ENCODE peak calls at places on chromosomes 1 and 21, in four cellular contexts. One of them, this sample, is unnamed.

GRCh38 chr1:156496211-156496761 is 4.3 kb downstream of the MEF2D start:
- DNase-seq in HepG2: no peak
- DNase-seq in H1: no peak
- DNase-seq in K562: no peak
- DNase-seq in this sample: no peak

GRCh38 chr1:202170726-202171125 is 10.3 kb upstream of the PTPN7 start:
- DNase-seq in HepG2: no peak
- DNase-seq in K562: no peak
- DNase-seq in H1: no peak
- DNase-seq in this sample: no peak

GRCh38 chr21:41210405-41211040 is 42.6 kb downstream of the BACE2 start:
- DNase-seq in K562: no peak
- DNase-seq in H1: no peak
- DNase-seq in HepG2: no peak
- DNase-seq in this sample: no peak

GRCh38 chr21:26961704-26962103 is 5.2 kb downstream of the ADAMTS5 start:
- DNase-seq in HepG2: no peak
- DNase-seq in H1: peak; percentile 66
- DNase-seq in K562: peak; percentile 25
- DNase-seq in this sample: no peak

GRCh38 chr1:60421965-60422364 is 348.4 kb upstream of the C1orf87 start:
- DNase-seq in HepG2: no peak
- DNase-seq in K562: no peak
- DNase-seq in H1: no peak
- DNase-seq in this sample: no peak

GRCh38 chr1:18333220-18333619 is 147.5 kb upstream of the KLHDC7A start:
- DNase-seq in K562: no peak
- DNase-seq in H1: no peak
- DNase-seq in HepG2: no peak
- DNase-seq in this sample: no peak

GRCh38 chr1:62951441-62951840 is 167.5 kb downstream of the ATG4C start:
- DNase-seq in K562: no peak
- DNase-seq in HepG2: no peak
- DNase-seq in H1: no peak
- DNase-seq in this sample: no peak

GRCh38 chr1:212819704-212820103 is 27.7 kb downstream of the SPATA45 start:
- DNase-seq in HepG2: no peak
- DNase-seq in H1: no peak
- DNase-seq in K562: no peak
- DNase-seq in this sample: peak; percentile 84

GRCh38 chr1:193019442-193020026 is 39.6 kb downstream of the UCHL5 start:
- DNase-seq in K562: peak; percentile 46
- DNase-seq in H1: no peak
- DNase-seq in HepG2: peak; percentile 41
- DNase-seq in this sample: no peak

GRCh38 chr1:7589080-7589735 is 181.9 kb upstream of the VAMP3 start:
- DNase-seq in K562: no peak
- DNase-seq in H1: no peak
- DNase-seq in HepG2: no peak
- DNase-seq in this sample: no peak

GRCh38 chr1:174938306-174939000 is 61.3 kb upstream of the CACYBP start:
- DNase-seq in HepG2: no peak
- DNase-seq in H1: no peak
- DNase-seq in K562: no peak
- DNase-seq in this sample: no peak

GRCh38 chr1:56545711-56546110 is 33.7 kb downstream of the PLPP3 start:
- DNase-seq in K562: no peak
- DNase-seq in HepG2: no peak
- DNase-seq in H1: no peak
- DNase-seq in this sample: no peak

GRCh38 chr1:51520700-51521248 is 1.7 kb upstream of the EPS15 start:
- DNase-seq in HepG2: no peak
- DNase-seq in K562: no peak
- DNase-seq in H1: no peak
- DNase-seq in this sample: no peak

GRCh38 chr1:31127266-31127665 is 61.7 kb upstream of the PUM1 start:
- DNase-seq in H1: no peak
- DNase-seq in K562: no peak
- DNase-seq in HepG2: no peak
- DNase-seq in this sample: no peak

GRCh38 chr1:119133987-119134386 is 6.5 kb downstream of the WARS2 start:
- DNase-seq in HepG2: no peak
- DNase-seq in H1: no peak
- DNase-seq in K562: no peak
- DNase-seq in this sample: no peak

GRCh38 chr1:203658274-203658673 is 31.6 kb downstream of the ATP2B4 start:
- DNase-seq in K562: no peak
- DNase-seq in H1: no peak
- DNase-seq in HepG2: no peak
- DNase-seq in this sample: no peak

GRCh38 chr21:40902993-40903392 is 56.0 kb upstream of the DSCAM start:
- DNase-seq in HepG2: no peak
- DNase-seq in K562: no peak
- DNase-seq in H1: no peak
- DNase-seq in this sample: no peak

GRCh38 chr1:2275796-2276536 is 47.8 kb downstream of the SKI start:
- DNase-seq in K562: peak; percentile 51
- DNase-seq in HepG2: no peak
- DNase-seq in H1: no peak
- DNase-seq in this sample: no peak

GRCh38 chr1:82517586-82517985 is 716.9 kb downstream of the ADGRL2 start:
- DNase-seq in H1: no peak
- DNase-seq in K562: no peak
- DNase-seq in HepG2: no peak
- DNase-seq in this sample: no peak

GRCh38 chr1:45326627-45327591 is at the start of gene HPDL:
- DNase-seq in K562: peak; percentile 4
- DNase-seq in H1: peak; percentile 85
- DNase-seq in HepG2: no peak
- DNase-seq in this sample: no peak

GRCh38 chr1:225699336-225699735 is 46.4 kb upstream of the ENAH start:
- DNase-seq in H1: no peak
- DNase-seq in HepG2: peak; percentile 71
- DNase-seq in K562: no peak
- DNase-seq in this sample: no peak

GRCh38 chr1:113744114-113744513 is 15.2 kb downstream of the PHTF1 start:
- DNase-seq in HepG2: no peak
- DNase-seq in H1: no peak
- DNase-seq in K562: no peak
- DNase-seq in this sample: no peak

DNA sequence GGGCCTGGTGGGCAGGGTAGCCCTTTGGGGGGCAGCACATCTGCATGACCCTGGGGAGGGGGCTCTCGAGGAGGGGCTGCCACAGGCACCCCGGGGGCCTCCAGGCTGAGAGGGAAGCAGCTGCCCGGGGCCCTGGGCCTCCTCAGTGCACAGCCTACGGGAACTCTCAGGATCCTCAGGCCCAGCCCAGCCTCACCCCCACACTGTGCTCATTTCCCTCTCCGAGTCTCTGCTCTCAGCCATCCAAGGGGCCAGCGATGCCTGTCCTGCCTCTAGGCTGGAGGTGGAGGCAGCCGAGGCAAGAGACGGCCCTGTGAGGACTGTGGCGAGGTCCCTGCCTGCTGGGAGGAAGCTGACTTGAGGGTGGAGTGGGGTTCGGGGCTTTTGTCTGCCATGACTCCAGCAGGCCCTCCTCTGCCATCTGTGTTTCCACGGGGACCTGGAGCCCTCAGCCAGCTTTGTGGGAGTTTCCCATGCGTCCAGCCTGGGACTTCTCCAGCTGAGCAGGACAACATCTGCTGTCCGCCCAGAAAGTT is 7.2 kb upstream of the PLEKHG5 start:
- DNase-seq in H1: no peak
- DNase-seq in K562: no peak
- DNase-seq in HepG2: no peak
- DNase-seq in this sample: no peak
- TF ChIP-seq CBX5 in H1: no peak
- TF ChIP-seq CBX5 in K562: no peak
- TF ChIP-seq CBX5 in HepG2: no peak
- TF ChIP-seq CBX5 in this sample: no peak

GRCh38 chr1:222074317-222074716 is 332.4 kb upstream of the DUSP10 start:
- DNase-seq in H1: no peak
- DNase-seq in HepG2: no peak
- DNase-seq in K562: no peak
- DNase-seq in this sample: no peak

GRCh38 chr1:222068937-222069336 is 327.0 kb upstream of the DUSP10 start:
- DNase-seq in HepG2: no peak
- DNase-seq in H1: no peak
- DNase-seq in K562: no peak
- DNase-seq in this sample: no peak

GRCh38 chr1:222073307-222073995 is 331.6 kb upstream of the DUSP10 start:
- DNase-seq in K562: no peak
- DNase-seq in HepG2: no peak
- DNase-seq in H1: no peak
- DNase-seq in this sample: no peak

GRCh38 chr1:222068101-222068500 is 326.2 kb upstream of the DUSP10 start:
- DNase-seq in HepG2: no peak
- DNase-seq in H1: no peak
- DNase-seq in K562: no peak
- DNase-seq in this sample: no peak

DNA sequence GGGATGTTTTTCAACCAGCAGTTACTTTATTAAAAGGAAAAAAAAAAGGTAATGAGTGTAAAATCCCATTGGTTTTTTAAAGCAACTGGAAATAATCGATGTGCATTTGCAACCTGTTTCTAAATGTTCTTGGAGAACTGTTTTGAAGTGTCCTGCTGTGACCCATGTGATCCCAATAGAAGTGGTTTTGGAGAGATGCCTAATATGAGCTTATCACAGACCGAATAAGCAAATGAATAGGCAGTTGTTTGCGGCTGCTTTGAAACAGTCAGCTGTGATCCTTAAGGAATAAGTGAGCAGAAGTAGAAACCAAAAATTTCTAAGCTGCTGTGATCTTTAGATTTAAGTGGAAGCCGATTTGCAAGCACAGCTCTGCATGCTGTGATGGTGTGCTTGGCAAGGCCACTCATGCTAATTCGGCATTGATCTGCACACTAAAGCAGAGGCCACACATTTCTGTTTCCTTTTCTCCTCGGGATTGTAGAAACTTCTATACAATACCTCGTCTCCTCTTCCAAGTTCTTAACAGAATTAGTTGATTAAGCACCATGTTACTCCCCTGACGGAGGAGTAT is 329.5 kb upstream of the DUSP10 start:
- DNase-seq in H1: no peak
- DNase-seq in HepG2: no peak
- DNase-seq in K562: no peak
- DNase-seq in this sample: no peak
- TF ChIP-seq CBX5 in H1: no peak
- TF ChIP-seq CBX5 in HepG2: no peak
- TF ChIP-seq CBX5 in K562: no peak
- TF ChIP-seq CBX5 in this sample: no peak

GRCh38 chr1:211736351-211736915 is 61.0 kb upstream of the NEK2 start:
- DNase-seq in HepG2: no peak
- DNase-seq in K562: no peak
- DNase-seq in H1: no peak
- DNase-seq in this sample: no peak

GRCh38 chr1:211735208-211736170 is 60.1 kb upstream of the NEK2 start:
- DNase-seq in H1: peak; percentile 39
- DNase-seq in HepG2: peak; percentile 17
- DNase-seq in K562: peak; percentile 66
- DNase-seq in this sample: no peak

GRCh38 chr1:211732276-211732571 is 56.8 kb upstream of the NEK2 start:
- DNase-seq in HepG2: no peak
- DNase-seq in H1: no peak
- DNase-seq in K562: no peak
- DNase-seq in this sample: no peak

GRCh38 chr1:211734359-211734758 is 58.9 kb upstream of the NEK2 start:
- DNase-seq in HepG2: no peak
- DNase-seq in H1: no peak
- DNase-seq in K562: no peak
- DNase-seq in this sample: no peak

DNA sequence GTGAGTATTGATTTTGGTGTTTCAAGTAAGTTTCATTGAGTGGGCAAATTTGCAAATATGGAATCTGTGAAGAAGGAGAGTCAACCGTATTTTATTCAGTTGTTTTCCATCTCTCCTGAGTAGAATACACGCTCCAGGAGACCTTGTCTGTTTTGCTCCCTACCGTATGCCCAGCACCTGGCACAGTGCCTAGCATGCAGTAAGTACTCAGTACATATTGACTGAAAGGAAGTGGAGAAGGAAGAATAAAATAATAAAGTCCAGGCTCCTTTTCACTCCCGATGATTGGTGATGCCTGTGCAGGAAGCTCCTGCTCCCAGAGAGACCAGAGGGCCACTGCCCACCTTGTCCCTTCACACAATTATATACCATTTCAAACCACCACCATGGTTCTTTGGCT is 59.4 kb upstream of the NEK2 start:
- DNase-seq in K562: no peak
- DNase-seq in HepG2: no peak
- DNase-seq in H1: no peak
- DNase-seq in this sample: no peak
- TF ChIP-seq CBX5 in K562: no peak
- TF ChIP-seq CBX5 in HepG2: no peak
- TF ChIP-seq CBX5 in H1: no peak
- TF ChIP-seq CBX5 in this sample: no peak

GRCh38 chr1:86156571-86157455 is at the start of gene COL24A1:
- DNase-seq in H1: peak; percentile 79
- DNase-seq in HepG2: no peak
- DNase-seq in K562: peak; percentile 6
- DNase-seq in this sample: no peak

GRCh38 chr1:86155807-86156561 is 588 bp downstream of the COL24A1 start:
- DNase-seq in H1: peak; percentile 61
- DNase-seq in HepG2: no peak
- DNase-seq in K562: no peak
- DNase-seq in this sample: no peak

GRCh38 chr1:86154581-86155060 is 2.0 kb downstream of the COL24A1 start:
- DNase-seq in H1: peak; percentile 63
- DNase-seq in HepG2: no peak
- DNase-seq in K562: no peak
- DNase-seq in this sample: no peak

GRCh38 chr1:86152887-86153286 is 3.7 kb downstream of the COL24A1 start:
- DNase-seq in K562: no peak
- DNase-seq in H1: no peak
- DNase-seq in HepG2: no peak
- DNase-seq in this sample: no peak

DNA sequence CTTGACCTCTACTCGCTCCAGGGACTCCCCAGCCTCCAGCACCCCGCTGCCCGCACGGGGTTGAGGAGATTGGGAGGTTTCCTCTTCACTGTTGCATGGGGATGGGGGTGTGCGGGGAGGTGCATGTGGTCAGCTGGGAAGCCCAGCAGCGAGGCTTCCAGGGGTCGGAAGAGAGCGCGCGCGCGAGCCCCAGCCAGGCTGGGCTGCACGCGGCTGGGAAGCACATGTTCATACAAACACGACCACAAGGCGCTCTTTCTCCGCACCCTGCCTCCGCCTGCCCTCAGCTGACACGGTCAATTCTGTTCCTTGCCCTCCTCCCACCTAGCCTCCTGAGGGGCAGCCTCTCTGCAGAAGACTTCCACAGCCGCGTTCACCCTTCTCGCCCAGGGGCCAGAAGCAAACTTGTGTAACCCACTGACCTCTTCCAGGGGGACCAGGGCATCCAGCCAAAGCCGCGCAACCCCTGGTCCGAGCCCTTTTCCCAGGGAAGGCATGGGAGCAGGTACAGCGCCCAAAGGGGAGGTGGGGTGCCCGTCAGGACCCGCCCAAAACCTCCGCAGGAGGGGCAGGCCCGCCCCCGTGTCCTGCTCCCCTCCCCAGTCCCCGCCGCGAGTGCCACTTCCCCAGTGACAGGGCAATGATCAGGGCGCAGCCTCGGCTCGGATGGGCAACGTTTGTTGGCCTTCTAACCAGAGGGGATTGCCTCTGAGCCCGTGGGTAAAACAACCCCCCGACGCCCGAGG is 1.3 kb downstream of the COL24A1 start:
- DNase-seq in HepG2: no peak
- DNase-seq in K562: peak; percentile 6
- DNase-seq in H1: peak; percentile 68
- DNase-seq in this sample: no peak
- TF ChIP-seq CBX5 in HepG2: no peak
- TF ChIP-seq CBX5 in K562: no peak
- TF ChIP-seq CBX5 in H1: no peak
- TF ChIP-seq CBX5 in this sample: no peak